ENCODE peak calls at places on chromosomes 11 and 22, in four cellular contexts. O is left ventricle myocardium inferior, M is body of pancreas, J is pancreas. K is an unnamed sample.

GRCh38 chr11:15603208-15603607 is 488.5 kb downstream of the INSC start:
- DNase-seq in M (no peak), O (peak; percentile 42), J (no peak), K (no peak)

GRCh38 chr11:66543263-66544107 is 2.4 kb downstream of the ZDHHC24 start:
- DNase-seq in O (peak; percentile 28), M (peak; percentile 28), J (no peak), K (no peak)

GRCh38 chr11:8905528-8906165 is 5.3 kb upstream of the AKIP1 start:
- DNase-seq in O (no peak), M (no peak), J (no peak), K (no peak)

GRCh38 chr11:73072935-73073481 is 69.1 kb downstream of the FCHSD2 start:
- DNase-seq in O (no peak), J (no peak), M (no peak), K (no peak)

GRCh38 chr22:23200896-23201295 is 20.6 kb downstream of the BCR start:
- DNase-seq in O (no peak), M (peak; percentile 59), J (no peak), K (no peak)

GRCh38 chr11:10303558-10304363 is 1.1 kb upstream of the ADM start:
- DNase-seq in O (peak; percentile 28), M (peak; percentile 38), J (peak; percentile 40), K (no peak)

GRCh38 chr11:7999795-8000194 is 12.7 kb downstream of the EIF3F start:
- DNase-seq in O (no peak), M (no peak), J (no peak), K (no peak)

GRCh38 chr11:1532606-1533341 is 39.3 kb downstream of the DUSP8 start:
- DNase-seq in M (no peak), O (no peak), J (no peak), K (no peak)

GRCh38 chr22:21074092-21074715 is 28.5 kb downstream of the LRRC74B start:
- DNase-seq in J (no peak), M (no peak), O (no peak), K (no peak)

GRCh38 chr11:124518900-124519541 is 24.4 kb downstream of the OR8B12 start:
- DNase-seq in M (no peak), O (no peak), J (no peak), K (no peak)

GRCh38 chr11:29018631-29019030 is 910.4 kb downstream of the METTL15 start:
- DNase-seq in M (no peak), O (no peak), J (no peak), K (peak; percentile 21)

GRCh38 chr22:49363526-49364230 is 464.0 kb downstream of the BRD1 start:
- DNase-seq in O (no peak), M (no peak), J (no peak), K (no peak)

GRCh38 chr11:133215529-133216230 is 316.6 kb downstream of the OPCML start:
- DNase-seq in O (no peak), J (no peak), M (no peak), K (no peak)

GRCh38 chr11:64019106-64020031 is 16.4 kb upstream of the FLRT1 start:
- DNase-seq in J (no peak), M (peak; percentile 68), O (peak; percentile 59), K (no peak)

GRCh38 chr11:2085251-2086066 is 53.7 kb downstream of the IGF2 start:
- DNase-seq in O (no peak), J (no peak), M (no peak), K (no peak)

GRCh38 chr11:63937713-63938480 is 905 bp upstream of the NAA40 start:
- DNase-seq in M (peak; percentile 17), J (no peak), O (no peak), K (no peak)

GRCh38 chr22:50284479-50284878 is 14.3 kb upstream of the MAPK11 start:
- DNase-seq in O (no peak), M (no peak), J (no peak), K (no peak)

GRCh38 chr11:113317297-113317696 is 2.9 kb downstream of the TTC12 start:
- DNase-seq in M (no peak), J (no peak), O (no peak), K (no peak)

GRCh38 chr22:35417606-35418005 is 17.7 kb downstream of the MCM5 start:
- DNase-seq in J (no peak), O (no peak), M (no peak), K (no peak)

GRCh38 chr11:122735031-122735430 is 79.5 kb downstream of the UBASH3B start:
- DNase-seq in O (no peak), M (no peak), J (no peak), K (no peak)

GRCh38 chr11:120134106-120134930 is 3.6 kb downstream of the TRIM29 start:
- DNase-seq in M (peak; percentile 2), J (no peak), O (peak; percentile 6), K (no peak)

GRCh38 chr11:84857746-84858145 is 769.4 kb downstream of the DLG2 start:
- DNase-seq in M (no peak), O (no peak), J (no peak), K (no peak)

GRCh38 chr11:44624761-44625221 is 59.3 kb downstream of the CD82 start:
- DNase-seq in J (peak; percentile 6), O (no peak), M (no peak), K (no peak)

GRCh38 chr11:67118059-67118766 is 850 bp upstream of the KDM2A start:
- DNase-seq in O (peak; percentile 45), J (peak; percentile 43), M (peak; percentile 50), K (no peak)

GRCh38 chr11:1302461-1303073 is 6.9 kb downstream of the TOLLIP start:
- DNase-seq in J (no peak), O (no peak), M (peak; percentile 74), K (no peak)

GRCh38 chr11:61853698-61854169 is 25.6 kb downstream of the FADS2 start:
- DNase-seq in J (no peak), M (no peak), O (no peak), K (no peak)

GRCh38 chr11:72828692-72829101 is 14.5 kb downstream of the ATG16L2 start:
- DNase-seq in J (no peak), O (no peak), M (no peak), K (no peak)

GRCh38 chr11:36376888-36377758 is 81.0 kb downstream of the PRR5L start:
- DNase-seq in M (peak; percentile 21), O (peak; percentile 52), J (peak; percentile 44), K (no peak)

GRCh38 chr11:1938343-1939005 is 8.7 kb upstream of the MRPL23 start:
- DNase-seq in J (peak; percentile 10), O (peak; percentile 14), M (peak; percentile 10), K (no peak)

GRCh38 chr22:42648017-42648367 is 1.2 kb downstream of the CYB5R3 start:
- DNase-seq in J (no peak), O (no peak), M (no peak), K (no peak)

GRCh38 chr11:2498750-2499149 is 53.9 kb downstream of the KCNQ1 start:
- DNase-seq in J (no peak), O (no peak), M (no peak), K (no peak)

GRCh38 chr11:11409916-11410315 is 56.9 kb upstream of the CSNK2A3 start:
- DNase-seq in M (no peak), J (no peak), O (no peak), K (no peak)

GRCh38 chr11:33919645-33920044 is 27.8 kb upstream of the LMO2 start:
- DNase-seq in O (no peak), M (no peak), J (no peak), K (no peak)

GRCh38 chr22:27962268-27963191 is 43.5 kb upstream of the PITPNB start:
- DNase-seq in J (no peak), O (no peak), M (no peak), K (no peak)

GRCh38 chr22:48185656-48186055 is 1423.2 kb downstream of the TBC1D22A start:
- DNase-seq in M (no peak), O (no peak), J (no peak), K (no peak)

GRCh38 chr22:31100762-31101525 is 6.4 kb downstream of the SELENOM start:
- DNase-seq in O (no peak), M (no peak), J (no peak), K (no peak)

GRCh38 chr11:87463486-87464102 is 425.9 kb downstream of the TMEM135 start:
- DNase-seq in M (no peak), J (no peak), O (no peak), K (no peak)

GRCh38 chr11:31236052-31236652 is 133.4 kb downstream of the DCDC1 start:
- DNase-seq in O (no peak), M (no peak), J (no peak), K (no peak)

GRCh38 chr11:122598971-122599370 is 56.6 kb upstream of the UBASH3B start:
- DNase-seq in J (no peak), O (no peak), M (no peak), K (no peak)

GRCh38 chr22:26552466-26552865 is 37.5 kb downstream of the TPST2 start:
- DNase-seq in O (no peak), J (no peak), M (no peak), K (no peak)

GRCh38 chr11:59185412-59185811 is 13.5 kb downstream of the DTX4 start:
- DNase-seq in O (no peak), J (no peak), M (no peak), K (no peak)
- H3K27ac ChIP-seq in O (peak overlapping the region; percentile 57), J (no peak overlapping the region), M (peak overlapping the region; percentile 50), K (no peak overlapping the region)

GRCh38 chr11:68750988-68751325 is 363 bp downstream of the TESMIN start:
- DNase-seq in O (no peak), J (no peak), M (no peak), K (no peak)

GRCh38 chr11:68749061-68749491 is 2.2 kb downstream of the TESMIN start:
- DNase-seq in M (no peak), O (no peak), J (no peak), K (no peak)

GRCh38 chr11:68751331-68751856 is at the start of gene TESMIN:
- DNase-seq in M (peak; percentile 95), J (peak; percentile 95), O (peak; percentile 84), K (peak; percentile 4)

GRCh38 chr11:68749501-68750196 is 1.7 kb downstream of the TESMIN start:
- DNase-seq in M (no peak), O (no peak), J (no peak), K (no peak)

GRCh38 chr11:68750197-68750987 is 928 bp downstream of the TESMIN start:
- DNase-seq in J (peak; percentile 35), O (no peak), M (no peak), K (no peak)
- TF ChIP-seq CTCF in J (no peak), O (no peak), M (no peak), K (no peak)

GRCh38 chr11:110303414-110303826 is 7.0 kb upstream of the RDX start:
- DNase-seq in J (no peak), M (no peak), O (no peak), K (no peak)
- H3K27ac ChIP-seq in J (no peak overlapping the region), M (no peak overlapping the region), O (no peak overlapping the region), K (no peak overlapping the region)

GRCh38 chr22:39598017-39598965 is 27.7 kb downstream of the CACNA1I start:
- DNase-seq in O (no peak), M (peak; percentile 68), J (peak; percentile 73), K (no peak)
- TF ChIP-seq CTCF in O (no peak), M (peak; percentile 38), J (peak; percentile 9), K (no peak)

GRCh38 chr11:79019981-79020380 is 420.8 kb downstream of the TENM4 start:
- DNase-seq in O (no peak), M (no peak), J (no peak), K (no peak)
- H3K27ac ChIP-seq in O (no peak overlapping the region), M (no peak overlapping the region), J (no peak overlapping the region), K (no peak overlapping the region)

GRCh38 chr11:108807262-108807661 is 142.4 kb downstream of the DDX10 start:
- DNase-seq in O (no peak), M (no peak), J (no peak), K (no peak)

GRCh38 chr11:108803781-108804180 is 138.9 kb downstream of the DDX10 start:
- DNase-seq in J (no peak), O (no peak), M (no peak), K (no peak)

GRCh38 chr11:108802492-108802891 is 137.6 kb downstream of the DDX10 start:
- DNase-seq in J (no peak), O (no peak), M (no peak), K (no peak)

GRCh38 chr11:108805030-108805429 is 140.2 kb downstream of the DDX10 start:
- DNase-seq in J (no peak), M (no peak), O (no peak), K (no peak)
- TF ChIP-seq CTCF in J (no peak), M (no peak), O (no peak), K (no peak)

K was measured in AG04450.